ENCODE peak calls at places on chromosomes 6 and 20, in four cellular contexts. R, Q, I and M are unnamed samples.
A peak's percentile ranks its signal among the peaks of the same experiment; 100 is the strongest.

GRCh38 chr20:258963-259362 is 1.4 kb downstream of the DEFB132 start:
- DNase-seq in R (peak; percentile 30), Q (peak; percentile 31), I (no peak), M (peak; percentile 29)

GRCh38 chr6:37535701-37536461 is 36.2 kb upstream of the CCDC167 start:
- DNase-seq in R (no peak), Q (peak; percentile 64), I (no peak), M (no peak)

GRCh38 chr20:6029538-6029937 is 24.3 kb downstream of the LRRN4 start:
- DNase-seq in R (peak; percentile 48), Q (no peak), I (no peak), M (no peak)

GRCh38 chr20:24951536-24952047 is 2.5 kb downstream of the CST7 start:
- DNase-seq in R (no peak), Q (no peak), I (no peak), M (no peak)

GRCh38 chr20:64148581-64148980 is 15.7 kb upstream of the MYT1 start:
- DNase-seq in R (no peak), Q (no peak), I (no peak), M (no peak)

GRCh38 chr6:125745281-125746018 is 4.0 kb upstream of the HEY2 start:
- DNase-seq in R (no peak), Q (peak; percentile 73), I (no peak), M (no peak)

GRCh38 chr6:154482858-154483257 is 27.6 kb downstream of the CNKSR3 start:
- DNase-seq in R (no peak), Q (no peak), I (peak; percentile 43), M (no peak)

GRCh38 chr6:4355241-4355640 is 219.9 kb upstream of the ECI2 start:
- DNase-seq in R (peak; percentile 69), Q (no peak), I (no peak), M (no peak)

GRCh38 chr6:167153523-167153959 is 4.2 kb downstream of the GPR31 start:
- DNase-seq in R (peak; percentile 6), Q (no peak), I (no peak), M (peak; percentile 36)

GRCh38 chr20:1463971-1464570 is 2.6 kb downstream of the NSFL1C start:
- DNase-seq in R (no peak), Q (no peak), I (no peak), M (no peak)

GRCh38 chr20:50788045-50788867 is 6.6 kb upstream of the BCAS4 start:
- DNase-seq in R (peak; percentile 75), Q (no peak), I (no peak), M (no peak)

GRCh38 chr6:167570460-167571400 is 245.8 kb downstream of the TTLL2 start:
- DNase-seq in R (no peak), Q (no peak), I (no peak), M (no peak)

GRCh38 chr6:136016228-136017225 is 165.0 kb downstream of the PDE7B start:
- DNase-seq in R (peak; percentile 28), Q (no peak), I (no peak), M (no peak)

GRCh38 chr6:14799928-14800327 is 445.9 kb upstream of the JARID2 start:
- DNase-seq in R (peak; percentile 83), Q (peak; percentile 91), I (peak; percentile 38), M (peak; percentile 60)

GRCh38 chr6:166486536-166486880 is 100.0 kb downstream of the RAMACL start:
- DNase-seq in R (no peak), Q (no peak), I (no peak), M (no peak)

GRCh38 chr20:63095718-63096654 is 89.2 kb upstream of the BHLHE23 start:
- DNase-seq in R (no peak), Q (no peak), I (no peak), M (no peak)

GRCh38 chr20:36066777-36067176 is 87.8 kb upstream of the EPB41L1 start:
- DNase-seq in R (no peak), Q (no peak), I (no peak), M (no peak)

GRCh38 chr6:82980086-82980485 is 85.6 kb downstream of the UBE3D start:
- DNase-seq in R (peak; percentile 53), Q (no peak), I (no peak), M (no peak)

GRCh38 chr6:2857580-2858337 is 16.1 kb upstream of the SERPINB1 start:
- DNase-seq in R (peak; percentile 75), Q (no peak), I (peak; percentile 31), M (peak; percentile 94)

GRCh38 chr20:63751471-63752271 is 12.1 kb downstream of the SLC2A4RG start:
- DNase-seq in R (no peak), Q (peak; percentile 61), I (no peak), M (peak; percentile 45)

GRCh38 chr6:37791156-37791919 is 28.2 kb upstream of the ZFAND3 start:
- DNase-seq in R (peak; percentile 97), Q (peak; percentile 94), I (peak; percentile 80), M (peak; percentile 94)

GRCh38 chr6:42714098-42714761 is 8.2 kb downstream of the PRPH2 start:
- DNase-seq in R (peak; percentile 30), Q (no peak), I (no peak), M (no peak)

GRCh38 chr20:51387125-51387865 is 155.2 kb downstream of the NFATC2 start:
- DNase-seq in R (no peak), Q (peak; percentile 84), I (no peak), M (no peak)

GRCh38 chr6:42236030-42236429 is 18.4 kb upstream of the MRPS10 start:
- DNase-seq in R (no peak), Q (no peak), I (no peak), M (no peak)

GRCh38 chr20:19789009-19789408 is 31.0 kb downstream of the RIN2 start:
- DNase-seq in R (no peak), Q (peak; percentile 42), I (no peak), M (no peak)

GRCh38 chr20:41098703-41099250 is 38.6 kb upstream of the PLCG1 start:
- DNase-seq in R (peak; percentile 13), Q (no peak), I (no peak), M (no peak)

GRCh38 chr20:47263080-47263479 is 93.4 kb downstream of the ZMYND8 start:
- DNase-seq in R (no peak), Q (no peak), I (no peak), M (no peak)

GRCh38 chr6:152301806-152302568 is 335.2 kb downstream of the SYNE1 start:
- DNase-seq in R (peak; percentile 88), Q (peak; percentile 89), I (peak; percentile 89), M (peak; percentile 95)

GRCh38 chr20:39651645-39652340 is 689.6 kb downstream of the DHX35 start:
- DNase-seq in R (no peak), Q (no peak), I (no peak), M (no peak)

GRCh38 chr6:150739711-150740349 is 125.7 kb upstream of the MTHFD1L start:
- DNase-seq in R (no peak), Q (no peak), I (no peak), M (no peak)

GRCh38 chr6:139625998-139626975 is 251.8 kb upstream of the CITED2 start:
- DNase-seq in R (peak; percentile 54), Q (peak; percentile 14), I (no peak), M (no peak)

GRCh38 chr6:43907789-43908472 is 137.9 kb downstream of the VEGFA start:
- DNase-seq in R (no peak), Q (no peak), I (no peak), M (no peak)

GRCh38 chr20:3730803-3731370 is 1.6 kb upstream of the HSPA12B start:
- DNase-seq in R (no peak), Q (no peak), I (no peak), M (no peak)

GRCh38 chr6:157524735-157525134 is 143.7 kb downstream of the ZDHHC14 start:
- DNase-seq in R (no peak), Q (no peak), I (no peak), M (no peak)

GRCh38 chr20:13149371-13149770 is 71.7 kb upstream of the ISM1 start:
- DNase-seq in R (no peak), Q (no peak), I (no peak), M (no peak)

GRCh38 chr6:90610671-90611542 is 24.0 kb upstream of the MAP3K7 start:
- DNase-seq in R (no peak), Q (peak; percentile 87), I (peak; percentile 53), M (peak; percentile 69)

DNA sequence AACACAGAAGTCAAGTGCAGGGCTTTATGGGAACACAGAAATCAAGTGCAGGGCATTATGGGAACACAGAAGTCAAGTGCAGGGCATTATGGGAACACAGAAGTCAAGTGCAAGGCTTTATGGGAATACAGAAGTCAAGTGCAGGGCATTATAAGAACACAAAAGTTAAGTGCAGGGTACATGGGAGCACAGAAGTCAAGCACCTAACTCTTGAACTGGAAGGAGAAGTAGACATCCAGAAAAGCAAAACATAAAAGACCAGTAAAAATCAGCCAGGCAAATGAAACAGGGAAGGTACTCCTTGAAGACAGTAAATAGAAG is 53.0 kb downstream of the GFOD1 start:
- DNase-seq in R (no peak), Q (no peak), I (no peak), M (no peak)
- TF ChIP-seq CTCF in R (no peak), Q (no peak), I (no peak), M (no peak)

GRCh38 chr6:68976260-68976659 is 341.2 kb downstream of the ADGRB3 start:
- DNase-seq in R (peak; percentile 6), Q (peak; percentile 41), I (no peak), M (no peak)

GRCh38 chr6:68978411-68978810 is 343.3 kb downstream of the ADGRB3 start:
- DNase-seq in R (no peak), Q (no peak), I (no peak), M (no peak)

GRCh38 chr6:68975064-68975463 is 340.0 kb downstream of the ADGRB3 start:
- DNase-seq in R (no peak), Q (peak; percentile 42), I (no peak), M (no peak)
- TF ChIP-seq CTCF in R (no peak), Q (peak; percentile 41), I (no peak), M (no peak)

DNA sequence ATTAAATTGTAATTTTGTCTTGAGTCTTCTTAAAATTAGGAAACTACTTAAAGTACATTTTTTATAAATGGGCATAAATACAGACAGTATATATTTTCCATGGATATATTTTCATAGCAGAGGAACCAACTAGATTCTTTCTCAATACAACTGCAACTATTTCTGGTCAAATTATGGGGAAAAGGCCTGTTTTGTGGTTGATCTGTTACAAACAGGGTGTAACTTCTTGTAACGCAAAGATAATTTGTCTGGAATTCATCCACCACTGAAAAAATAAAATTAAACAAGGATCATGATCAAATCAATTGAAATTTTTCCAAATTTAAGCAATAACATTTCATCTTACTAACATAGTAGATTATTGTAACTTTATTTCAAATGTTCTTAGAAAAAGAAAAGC is 67.2 kb upstream of the RNF146 start:
- DNase-seq in R (no peak), Q (no peak), I (no peak), M (no peak)
- TF ChIP-seq CTCF in R (no peak), Q (no peak), I (no peak), M (no peak)

GRCh38 chr20:23097636-23098580 is 11.8 kb upstream of the CD93 start:
- DNase-seq in R (no peak), Q (no peak), I (no peak), M (no peak)
- TF ChIP-seq CTCF in R (no peak), Q (no peak), I (no peak), M (no peak)

GRCh38 chr20:21583486-21584168 is 69.8 kb upstream of the NKX2-2 start:
- DNase-seq in R (no peak), Q (no peak), I (no peak), M (no peak)
- TF ChIP-seq CTCF in R (no peak), Q (no peak), I (no peak), M (no peak)